ENCODE peak calls at places on chromosomes 13 and 19, in five cellular contexts. M is anterior cingulate cortex, W is WERI-Rb-1, Y is Calu3, F is neural progenitor cell. I is an unnamed sample.

GRCh38 chr13:91767681-91768080 is 369.3 kb downstream of the GPC5 start:
- DNase-seq in M (no peak), W (no peak), Y (no peak), F (no peak), I (no peak)

GRCh38 chr19:12834976-12835757 is 788 bp upstream of the RTBDN start:
- DNase-seq in M (no peak), W (peak; percentile 53), Y (peak; percentile 21), F (peak; percentile 57), I (peak; percentile 74)

GRCh38 chr19:343451-343931 is 1.1 kb downstream of the MIER2 start:
- DNase-seq in M (no peak), W (no peak), Y (no peak), F (no peak), I (peak; percentile 46)

GRCh38 chr19:58386166-58386575 is 898 bp upstream of the RPS5 start:
- DNase-seq in M (no peak), W (peak; percentile 35), Y (peak; percentile 30), F (no peak), I (no peak)

GRCh38 chr13:43720780-43721397 is 65.9 kb downstream of the ENOX1 start:
- DNase-seq in M (no peak), W (no peak), Y (no peak), F (no peak), I (no peak)

GRCh38 chr13:57073983-57074382 is 66.7 kb upstream of the PRR20A start:
- DNase-seq in M (no peak), W (no peak), Y (no peak), F (no peak), I (no peak)

GRCh38 chr13:100347941-100348340 is 240.6 kb downstream of the GGACT start:
- DNase-seq in M (no peak), W (no peak), Y (no peak), F (no peak), I (no peak)

GRCh38 chr19:11578342-11579142 is 1.1 kb upstream of the ACP5 start:
- DNase-seq in M (no peak), W (peak; percentile 19), Y (no peak), F (peak; percentile 25), I (no peak)

GRCh38 chr13:23323946-23324709 is 109.4 kb downstream of the SACS start:
- DNase-seq in M (no peak), W (no peak), Y (no peak), F (peak; percentile 20), I (no peak)

GRCh38 chr19:22945560-22945959 is 57.4 kb downstream of the ZNF728 start:
- DNase-seq in M (no peak), W (no peak), Y (no peak), F (peak; percentile 33), I (peak; percentile 48)

I was measured in erythroblast.